ENCODE peak calls at places on chromosome 12, in ten cellular contexts. Q is glomerular endothelial cell; I is NCI-H2171 treated with DMSO at 0.1 percent for 48 hours; J is fibroblast of the conjunctiva; N is AG20443; S is HTR-8/SVneo; L is GM23338; K is natural killer cell treated with Interleukin-12 subunit alpha and Interleukin-12 subunit beta and Interleukin-15 and Interleukin-18, amount 100 ng/mL, for 72 hours; R is stimulated activated naive CD4-positive, alpha-beta T cell; M is AG09309. G is an unnamed sample.

GRCh38 chr12:76310110-76310509 is 38.1 kb downstream of the BBS10 start:
- DNase-seq in Q (no peak), I (no peak), J (no peak), N (peak), S (peak), L (no peak), K (no peak), R (no peak), M (no peak), G (no peak)

GRCh38 chr12:12561305-12562015 is 1.2 kb downstream of the DUSP16 start:
- DNase-seq in Q (no peak), I (no peak), J (no peak), N (peak), S (no peak), L (peak), K (peak), R (peak), M (no peak), G (no peak)

GRCh38 chr12:113116875-113117274 is 18.7 kb downstream of the RASAL1 start:
- DNase-seq in Q (no peak), I (peak), J (no peak), N (no peak), S (no peak), L (no peak), K (no peak), R (no peak), M (no peak), G (no peak)

GRCh38 chr12:109469516-109469915 is 7.6 kb downstream of the KCTD10 start:
- DNase-seq in Q (no peak), I (no peak), J (no peak), N (peak), S (no peak), L (no peak), K (no peak), R (no peak), M (no peak), G (peak)

GRCh38 chr12:48143898-48144297 is 13.4 kb downstream of the ASB8 start:
- DNase-seq in Q (no peak), I (no peak), J (no peak), N (no peak), S (no peak), L (peak), K (no peak), R (no peak), M (no peak), G (no peak)

GRCh38 chr12:13992585-13992984 is 11.2 kb upstream of the GRIN2B start:
- DNase-seq in Q (no peak), I (no peak), J (no peak), N (no peak), S (no peak), L (no peak), K (no peak), R (no peak), M (no peak), G (no peak)

GRCh38 chr12:26691234-26691970 is 141.6 kb downstream of the ITPR2 start:
- DNase-seq in Q (no peak), I (peak), J (peak), N (peak), S (peak), L (peak), K (no peak), R (no peak), M (peak), G (peak)

GRCh38 chr12:132523576-132524331 is 33.8 kb downstream of the FBRSL1 start:
- DNase-seq in Q (no peak), I (peak), J (no peak), N (peak), S (peak), L (peak), K (peak), R (peak), M (no peak), G (peak)